ENCODE peak calls at places on chromosomes 3 and 15, in ten cellular contexts. One of them, this sample, is unnamed.

GRCh38 chr15:89307791-89308190 is 26.8 kb downstream of the POLG start:
- DNase-seq in CD8-positive, alpha-beta T cell: no peak
- DNase-seq in stomach: no peak
- DNase-seq in psoas muscle: no peak
- DNase-seq in GM23338: no peak
- DNase-seq in OCI-LY7: no peak
- DNase-seq in IMR-90: peak
- DNase-seq in cardiac muscle cell: no peak
- DNase-seq in tibial nerve: no peak
- DNase-seq in ovary: no peak
- DNase-seq in this sample: no peak

GRCh38 chr3:42070089-42070885 is 20.9 kb upstream of the TRAK1 start:
- DNase-seq in CD8-positive, alpha-beta T cell: no peak
- DNase-seq in stomach: no peak
- DNase-seq in psoas muscle: no peak
- DNase-seq in GM23338: no peak
- DNase-seq in OCI-LY7: no peak
- DNase-seq in IMR-90: peak
- DNase-seq in cardiac muscle cell: no peak
- DNase-seq in tibial nerve: no peak
- DNase-seq in ovary: no peak
- DNase-seq in this sample: no peak

GRCh38 chr3:124529826-124530571 is 200.3 kb upstream of the UMPS start:
- DNase-seq in CD8-positive, alpha-beta T cell: no peak
- DNase-seq in stomach: no peak
- DNase-seq in psoas muscle: no peak
- DNase-seq in GM23338: peak
- DNase-seq in OCI-LY7: no peak
- DNase-seq in IMR-90: no peak
- DNase-seq in cardiac muscle cell: no peak
- DNase-seq in tibial nerve: no peak
- DNase-seq in ovary: no peak
- DNase-seq in this sample: peak

GRCh38 chr15:54594115-54594514 is 602.6 kb downstream of the RSL24D1 start:
- DNase-seq in CD8-positive, alpha-beta T cell: no peak
- DNase-seq in stomach: no peak
- DNase-seq in psoas muscle: no peak
- DNase-seq in GM23338: no peak
- DNase-seq in OCI-LY7: no peak
- DNase-seq in IMR-90: no peak
- DNase-seq in cardiac muscle cell: no peak
- DNase-seq in tibial nerve: no peak
- DNase-seq in ovary: no peak
- DNase-seq in this sample: no peak

GRCh38 chr3:64138046-64138445 is 87.2 kb downstream of the PRICKLE2 start:
- DNase-seq in CD8-positive, alpha-beta T cell: no peak
- DNase-seq in stomach: no peak
- DNase-seq in psoas muscle: no peak
- DNase-seq in GM23338: no peak
- DNase-seq in OCI-LY7: no peak
- DNase-seq in IMR-90: no peak
- DNase-seq in cardiac muscle cell: no peak
- DNase-seq in tibial nerve: no peak
- DNase-seq in ovary: no peak
- DNase-seq in this sample: no peak

GRCh38 chr15:35755237-35755802 is 209.4 kb upstream of the DPH6 start:
- DNase-seq in CD8-positive, alpha-beta T cell: no peak
- DNase-seq in stomach: no peak
- DNase-seq in psoas muscle: no peak
- DNase-seq in GM23338: no peak
- DNase-seq in OCI-LY7: no peak
- DNase-seq in IMR-90: no peak
- DNase-seq in cardiac muscle cell: no peak
- DNase-seq in tibial nerve: no peak
- DNase-seq in ovary: no peak
- DNase-seq in this sample: no peak

GRCh38 chr3:73098873-73099272 is 37.4 kb downstream of the EBLN2 start:
- DNase-seq in CD8-positive, alpha-beta T cell: no peak
- DNase-seq in stomach: no peak
- DNase-seq in psoas muscle: no peak
- DNase-seq in GM23338: no peak
- DNase-seq in OCI-LY7: no peak
- DNase-seq in IMR-90: no peak
- DNase-seq in cardiac muscle cell: peak
- DNase-seq in tibial nerve: no peak
- DNase-seq in ovary: no peak
- DNase-seq in this sample: no peak

GRCh38 chr3:123300572-123300971 is 98.8 kb downstream of the SEC22A start:
- DNase-seq in CD8-positive, alpha-beta T cell: no peak
- DNase-seq in stomach: no peak
- DNase-seq in psoas muscle: no peak
- DNase-seq in GM23338: no peak
- DNase-seq in OCI-LY7: no peak
- DNase-seq in IMR-90: no peak
- DNase-seq in cardiac muscle cell: no peak
- DNase-seq in tibial nerve: no peak
- DNase-seq in ovary: no peak
- DNase-seq in this sample: no peak

GRCh38 chr3:180983136-180983535 is 6.4 kb downstream of the DNAJC19 start:
- DNase-seq in CD8-positive, alpha-beta T cell: no peak
- DNase-seq in stomach: no peak
- DNase-seq in psoas muscle: no peak
- DNase-seq in GM23338: no peak
- DNase-seq in OCI-LY7: no peak
- DNase-seq in IMR-90: no peak
- DNase-seq in cardiac muscle cell: no peak
- DNase-seq in tibial nerve: no peak
- DNase-seq in ovary: no peak
- DNase-seq in this sample: no peak

GRCh38 chr15:91807122-91807521 is 46.4 kb upstream of the SLCO3A1 start:
- DNase-seq in CD8-positive, alpha-beta T cell: no peak
- DNase-seq in stomach: no peak
- DNase-seq in psoas muscle: no peak
- DNase-seq in GM23338: no peak
- DNase-seq in OCI-LY7: no peak
- DNase-seq in IMR-90: no peak
- DNase-seq in cardiac muscle cell: no peak
- DNase-seq in tibial nerve: no peak
- DNase-seq in ovary: no peak
- DNase-seq in this sample: no peak

GRCh38 chr15:82544431-82544830 is 4.2 kb upstream of the RPS17 start:
- DNase-seq in CD8-positive, alpha-beta T cell: no peak
- DNase-seq in stomach: no peak
- DNase-seq in psoas muscle: no peak
- DNase-seq in GM23338: no peak
- DNase-seq in OCI-LY7: no peak
- DNase-seq in IMR-90: no peak
- DNase-seq in cardiac muscle cell: no peak
- DNase-seq in tibial nerve: no peak
- DNase-seq in ovary: no peak
- DNase-seq in this sample: no peak

GRCh38 chr3:191383104-191383503 is 52.8 kb upstream of the UTS2B start:
- DNase-seq in CD8-positive, alpha-beta T cell: no peak
- DNase-seq in stomach: no peak
- DNase-seq in psoas muscle: no peak
- DNase-seq in GM23338: no peak
- DNase-seq in OCI-LY7: no peak
- DNase-seq in IMR-90: peak
- DNase-seq in cardiac muscle cell: no peak
- DNase-seq in tibial nerve: no peak
- DNase-seq in ovary: no peak
- DNase-seq in this sample: no peak

GRCh38 chr3:140626856-140627255 is 51.0 kb upstream of the TRIM42 start:
- DNase-seq in CD8-positive, alpha-beta T cell: no peak
- DNase-seq in stomach: no peak
- DNase-seq in psoas muscle: no peak
- DNase-seq in GM23338: no peak
- DNase-seq in OCI-LY7: no peak
- DNase-seq in IMR-90: no peak
- DNase-seq in cardiac muscle cell: no peak
- DNase-seq in tibial nerve: no peak
- DNase-seq in ovary: no peak
- DNase-seq in this sample: no peak

GRCh38 chr15:55289011-55289572 is 521 bp downstream of the RAB27A start:
- DNase-seq in CD8-positive, alpha-beta T cell: peak
- DNase-seq in stomach: peak
- DNase-seq in psoas muscle: peak
- DNase-seq in GM23338: peak
- DNase-seq in OCI-LY7: peak
- DNase-seq in IMR-90: peak
- DNase-seq in cardiac muscle cell: peak
- DNase-seq in tibial nerve: peak
- DNase-seq in ovary: no peak
- DNase-seq in this sample: no peak

GRCh38 chr3:43872901-43873300 is 182.2 kb downstream of the ABHD5 start:
- DNase-seq in CD8-positive, alpha-beta T cell: no peak
- DNase-seq in stomach: no peak
- DNase-seq in psoas muscle: no peak
- DNase-seq in GM23338: no peak
- DNase-seq in OCI-LY7: no peak
- DNase-seq in IMR-90: peak
- DNase-seq in cardiac muscle cell: no peak
- DNase-seq in tibial nerve: no peak
- DNase-seq in ovary: no peak
- DNase-seq in this sample: peak

DNA sequence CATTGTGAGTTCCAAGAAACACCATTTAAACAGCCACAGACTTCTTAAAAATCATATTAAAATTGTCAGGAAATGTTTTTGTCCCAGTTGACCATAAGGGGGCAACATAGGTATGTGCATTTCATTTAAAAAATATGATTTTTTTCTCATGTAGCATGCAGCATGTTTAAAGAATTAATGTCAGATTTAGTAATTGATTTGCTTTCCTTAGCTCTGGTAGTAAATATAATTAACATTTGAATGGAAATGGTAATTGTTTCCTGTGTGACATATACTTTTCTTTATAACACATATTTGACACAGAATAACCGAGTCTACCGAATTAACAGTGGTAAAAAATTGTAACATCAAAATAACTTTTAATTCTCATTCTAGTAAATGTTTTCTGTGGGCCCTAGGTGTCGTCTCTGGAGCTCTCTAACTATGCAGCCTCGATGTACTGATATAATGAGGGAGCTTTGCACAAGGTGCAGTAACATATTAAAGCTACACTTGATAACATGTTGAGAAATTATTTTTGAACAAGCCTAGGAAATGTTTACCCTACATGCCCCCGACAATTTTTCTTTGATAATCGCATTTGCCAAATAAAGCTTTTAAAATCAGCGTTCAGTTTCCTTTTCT is 34.9 kb downstream of the NXPE3 start:
- DNase-seq in CD8-positive, alpha-beta T cell: no peak
- DNase-seq in stomach: no peak
- DNase-seq in psoas muscle: no peak
- DNase-seq in GM23338: peak
- DNase-seq in OCI-LY7: peak
- DNase-seq in IMR-90: peak
- DNase-seq in cardiac muscle cell: no peak
- DNase-seq in tibial nerve: no peak
- DNase-seq in ovary: no peak
- DNase-seq in this sample: no peak
- TF ChIP-seq CTCF in CD8-positive, alpha-beta T cell: peak
- TF ChIP-seq CTCF in stomach: peak
- TF ChIP-seq CTCF in psoas muscle: peak
- TF ChIP-seq CTCF in GM23338: peak
- TF ChIP-seq CTCF in OCI-LY7: peak
- TF ChIP-seq CTCF in IMR-90: peak
- TF ChIP-seq CTCF in cardiac muscle cell: peak
- TF ChIP-seq CTCF in tibial nerve: peak
- TF ChIP-seq CTCF in ovary: peak
- TF ChIP-seq CTCF in this sample: peak

GRCh38 chr3:68403741-68404140 is 528.6 kb downstream of the TAFA4 start:
- DNase-seq in CD8-positive, alpha-beta T cell: no peak
- DNase-seq in stomach: no peak
- DNase-seq in psoas muscle: no peak
- DNase-seq in GM23338: peak
- DNase-seq in OCI-LY7: no peak
- DNase-seq in IMR-90: no peak
- DNase-seq in cardiac muscle cell: no peak
- DNase-seq in tibial nerve: no peak
- DNase-seq in ovary: no peak
- DNase-seq in this sample: no peak
- H3K4me3 ChIP-seq in CD8-positive, alpha-beta T cell: no peak
- H3K4me3 ChIP-seq in stomach: no peak
- H3K4me3 ChIP-seq in psoas muscle: no peak
- H3K4me3 ChIP-seq in GM23338: no peak
- H3K4me3 ChIP-seq in OCI-LY7: no peak
- H3K4me3 ChIP-seq in IMR-90: no peak
- H3K4me3 ChIP-seq in cardiac muscle cell: no peak
- H3K4me3 ChIP-seq in tibial nerve: no peak
- H3K4me3 ChIP-seq in ovary: no peak
- H3K4me3 ChIP-seq in this sample: no peak

GRCh38 chr3:179880868-179881267 is 155.9 kb downstream of the PEX5L start:
- DNase-seq in CD8-positive, alpha-beta T cell: no peak
- DNase-seq in stomach: no peak
- DNase-seq in psoas muscle: no peak
- DNase-seq in GM23338: peak
- DNase-seq in OCI-LY7: no peak
- DNase-seq in IMR-90: no peak
- DNase-seq in cardiac muscle cell: no peak
- DNase-seq in tibial nerve: no peak
- DNase-seq in ovary: no peak
- DNase-seq in this sample: no peak
- H3K27ac ChIP-seq in CD8-positive, alpha-beta T cell: no peak
- H3K27ac ChIP-seq in stomach: no peak
- H3K27ac ChIP-seq in psoas muscle: no peak
- H3K27ac ChIP-seq in GM23338: no peak
- H3K27ac ChIP-seq in OCI-LY7: no peak
- H3K27ac ChIP-seq in IMR-90: no peak
- H3K27ac ChIP-seq in cardiac muscle cell: no peak
- H3K27ac ChIP-seq in tibial nerve: no peak
- H3K27ac ChIP-seq in ovary: no peak
- H3K27ac ChIP-seq in this sample: peak

DNA sequence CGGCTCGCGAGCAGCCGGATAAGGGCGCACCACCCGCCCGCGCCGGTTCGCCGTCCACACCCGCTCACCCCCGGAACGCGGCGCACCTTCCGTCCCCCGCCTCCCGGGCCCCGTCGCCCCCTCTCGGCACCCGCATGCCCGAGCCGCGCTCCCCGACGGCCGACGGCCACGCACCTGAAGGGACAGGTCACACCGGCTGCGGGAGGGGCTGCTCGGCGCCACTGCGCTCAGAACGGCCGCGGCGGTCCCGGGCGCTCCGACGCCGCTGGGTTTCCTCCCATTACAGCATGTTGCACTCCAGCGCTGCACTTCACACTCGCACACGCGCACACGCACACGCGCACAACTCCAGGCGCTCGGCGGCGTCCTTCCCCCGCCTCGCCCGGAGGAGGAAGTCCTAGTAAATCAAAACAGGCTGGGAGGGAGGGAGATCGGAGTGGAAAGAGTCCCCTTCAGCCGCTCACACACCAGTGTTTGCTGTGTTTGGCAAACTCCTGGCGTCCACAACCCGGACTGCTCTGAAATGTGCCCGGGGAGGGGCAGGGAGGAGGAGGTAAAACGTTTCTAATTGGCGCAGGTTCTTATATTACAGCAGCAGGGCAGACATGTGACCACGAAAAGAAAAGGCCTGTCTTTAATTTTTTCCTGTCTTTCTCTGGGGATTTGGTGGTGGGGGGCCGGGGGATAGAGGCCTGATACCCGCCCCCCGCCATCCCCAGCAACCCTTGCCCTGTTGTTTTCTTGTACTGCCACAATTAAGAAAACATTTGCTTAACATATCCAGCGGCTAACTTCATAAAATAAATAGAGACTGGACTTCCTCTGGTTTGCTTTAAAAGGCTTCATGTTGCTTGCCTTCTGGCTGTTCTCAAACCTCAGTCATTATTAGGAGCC is 76.8 kb upstream of the VGLL4 start:
- DNase-seq in CD8-positive, alpha-beta T cell: peak
- DNase-seq in stomach: peak
- DNase-seq in psoas muscle: peak
- DNase-seq in GM23338: peak
- DNase-seq in OCI-LY7: peak
- DNase-seq in IMR-90: peak
- DNase-seq in cardiac muscle cell: peak
- DNase-seq in tibial nerve: peak
- DNase-seq in ovary: peak
- DNase-seq in this sample: peak
- TF ChIP-seq CTCF in CD8-positive, alpha-beta T cell: no peak
- TF ChIP-seq CTCF in stomach: no peak
- TF ChIP-seq CTCF in psoas muscle: no peak
- TF ChIP-seq CTCF in GM23338: no peak
- TF ChIP-seq CTCF in OCI-LY7: no peak
- TF ChIP-seq CTCF in IMR-90: no peak
- TF ChIP-seq CTCF in cardiac muscle cell: no peak
- TF ChIP-seq CTCF in tibial nerve: peak
- TF ChIP-seq CTCF in ovary: no peak
- TF ChIP-seq CTCF in this sample: no peak

This sample was measured in dorsolateral prefrontal cortex.